ENCODE peak calls at places on chromosomes 11 and 22, in ten cellular contexts. T is neural progenitor cell; H is B cell; Y is neural crest cell; X is CD8-positive, alpha-beta T cell; M is cardiac fibroblast; I is epithelial cell of esophagus; U is PC-3; K is chondrocyte; A is left ventricle myocardium inferior. R is an unnamed sample.

GRCh38 chr22:32534252-32535215 is 59.9 kb downstream of the FBXO7 start:
- DNase-seq in T (no peak), H (no peak), Y (peak), X (no peak), M (no peak), I (no peak), U (no peak), K (no peak), A (peak), R (no peak)

GRCh38 chr11:17638311-17638710 is 81.1 kb upstream of the MYOD1 start:
- DNase-seq in T (no peak), H (no peak), Y (no peak), X (no peak), M (no peak), I (no peak), U (no peak), K (no peak), A (no peak), R (no peak)

GRCh38 chr11:14544611-14545010 is 24.4 kb upstream of the PSMA1 start:
- DNase-seq in T (no peak), H (no peak), Y (no peak), X (no peak), M (peak), I (peak), U (no peak), K (no peak), A (no peak), R (no peak)

GRCh38 chr11:72585762-72586590 is 88.2 kb downstream of the PDE2A start:
- DNase-seq in T (peak), H (peak), Y (peak), X (peak), M (peak), I (peak), U (peak), K (peak), A (peak), R (peak)

GRCh38 chr11:12027844-12028243 is 19.4 kb upstream of the DKK3 start:
- DNase-seq in T (no peak), H (no peak), Y (no peak), X (no peak), M (no peak), I (no peak), U (no peak), K (no peak), A (no peak), R (no peak)

GRCh38 chr11:109731451-109731850 is 309.5 kb downstream of the C11orf87 start:
- DNase-seq in T (no peak), H (no peak), Y (no peak), X (no peak), M (peak), I (no peak), U (no peak), K (no peak), A (no peak), R (no peak)

GRCh38 chr11:24356501-24356900 is 140.4 kb upstream of the LUZP2 start:
- DNase-seq in T (peak), H (no peak), Y (no peak), X (no peak), M (no peak), I (no peak), U (no peak), K (no peak), A (no peak), R (no peak)

GRCh38 chr11:70322653-70323052 is 52.2 kb downstream of the PPFIA1 start:
- DNase-seq in T (peak), H (no peak), Y (no peak), X (no peak), M (no peak), I (no peak), U (no peak), K (no peak), A (no peak), R (no peak)

GRCh38 chr22:24046024-24046423 is 34.9 kb downstream of the CABIN1 start:
- DNase-seq in T (no peak), H (no peak), Y (no peak), X (no peak), M (no peak), I (no peak), U (peak), K (no peak), A (no peak), R (no peak)

GRCh38 chr11:2534131-2534956 is 89.5 kb downstream of the KCNQ1 start:
- DNase-seq in T (no peak), H (no peak), Y (no peak), X (no peak), M (no peak), I (peak), U (peak), K (peak), A (peak), R (no peak)

GRCh38 chr22:20422965-20423635 is 14.5 kb downstream of the SCARF2 start:
- DNase-seq in T (no peak), H (no peak), Y (no peak), X (no peak), M (no peak), I (no peak), U (no peak), K (peak), A (peak), R (no peak)

GRCh38 chr11:2369896-2370295 is 7.2 kb upstream of the CD81 start:
- DNase-seq in T (no peak), H (no peak), Y (no peak), X (no peak), M (no peak), I (no peak), U (no peak), K (peak), A (no peak), R (no peak)

GRCh38 chr22:10961043-10961860 is 4566.7 kb upstream of the OR11H1 start:
- DNase-seq in T (no peak), H (no peak), Y (no peak), X (no peak), M (no peak), I (no peak), U (no peak), K (peak), A (no peak), R (no peak)

GRCh38 chr22:26592368-26593015 is 2.6 kb upstream of the TPST2 start:
- DNase-seq in T (no peak), H (no peak), Y (no peak), X (peak), M (no peak), I (peak), U (no peak), K (peak), A (no peak), R (no peak)

GRCh38 chr22:20523118-20523983 is 15.9 kb downstream of the MED15 start:
- DNase-seq in T (no peak), H (no peak), Y (no peak), X (no peak), M (peak), I (no peak), U (no peak), K (no peak), A (no peak), R (no peak)

GRCh38 chr22:33073989-33074391 is 15.8 kb upstream of the SYN3 start:
- DNase-seq in T (no peak), H (no peak), Y (no peak), X (no peak), M (peak), I (peak), U (peak), K (no peak), A (no peak), R (no peak)

GRCh38 chr11:113249786-113250185 is 64.6 kb upstream of the TTC12 start:
- DNase-seq in T (peak), H (no peak), Y (no peak), X (no peak), M (no peak), I (no peak), U (no peak), K (no peak), A (no peak), R (no peak)

GRCh38 chr11:119764108-119764874 is 35.3 kb upstream of the NECTIN1 start:
- DNase-seq in T (peak), H (no peak), Y (no peak), X (no peak), M (no peak), I (no peak), U (no peak), K (no peak), A (peak), R (no peak)

GRCh38 chr11:13800901-13801300 is 132.4 kb downstream of the FAR1 start:
- DNase-seq in T (no peak), H (no peak), Y (no peak), X (no peak), M (no peak), I (no peak), U (no peak), K (no peak), A (no peak), R (no peak)

GRCh38 chr11:44680982-44681597 is 45.7 kb upstream of the TSPAN18 start:
- DNase-seq in T (no peak), H (no peak), Y (no peak), X (peak), M (no peak), I (peak), U (peak), K (no peak), A (no peak), R (no peak)

GRCh38 chr22:38432264-38432663 is 22.7 kb downstream of the KCNJ4 start:
- DNase-seq in T (no peak), H (no peak), Y (no peak), X (no peak), M (no peak), I (no peak), U (no peak), K (no peak), A (no peak), R (no peak)

GRCh38 chr11:118287006-118287405 is 17.5 kb upstream of the CD3E start:
- DNase-seq in T (no peak), H (no peak), Y (no peak), X (no peak), M (peak), I (peak), U (peak), K (no peak), A (no peak), R (no peak)

GRCh38 chr11:2223153-2223794 is 47.1 kb downstream of the ASCL2 start:
- DNase-seq in T (no peak), H (no peak), Y (no peak), X (no peak), M (no peak), I (no peak), U (no peak), K (no peak), A (no peak), R (no peak)

GRCh38 chr22:31046591-31047226 is 34.4 kb upstream of the SMTN start:
- DNase-seq in T (no peak), H (no peak), Y (peak), X (no peak), M (peak), I (no peak), U (no peak), K (no peak), A (peak), R (no peak)

GRCh38 chr11:59802639-59803176 is 7.9 kb downstream of the MRPL16 start:
- DNase-seq in T (peak), H (peak), Y (peak), X (peak), M (peak), I (peak), U (peak), K (no peak), A (no peak), R (no peak)

GRCh38 chr11:121445071-121445768 is 6.9 kb upstream of the SORL1 start:
- DNase-seq in T (no peak), H (no peak), Y (no peak), X (no peak), M (no peak), I (no peak), U (no peak), K (no peak), A (no peak), R (no peak)

DNA sequence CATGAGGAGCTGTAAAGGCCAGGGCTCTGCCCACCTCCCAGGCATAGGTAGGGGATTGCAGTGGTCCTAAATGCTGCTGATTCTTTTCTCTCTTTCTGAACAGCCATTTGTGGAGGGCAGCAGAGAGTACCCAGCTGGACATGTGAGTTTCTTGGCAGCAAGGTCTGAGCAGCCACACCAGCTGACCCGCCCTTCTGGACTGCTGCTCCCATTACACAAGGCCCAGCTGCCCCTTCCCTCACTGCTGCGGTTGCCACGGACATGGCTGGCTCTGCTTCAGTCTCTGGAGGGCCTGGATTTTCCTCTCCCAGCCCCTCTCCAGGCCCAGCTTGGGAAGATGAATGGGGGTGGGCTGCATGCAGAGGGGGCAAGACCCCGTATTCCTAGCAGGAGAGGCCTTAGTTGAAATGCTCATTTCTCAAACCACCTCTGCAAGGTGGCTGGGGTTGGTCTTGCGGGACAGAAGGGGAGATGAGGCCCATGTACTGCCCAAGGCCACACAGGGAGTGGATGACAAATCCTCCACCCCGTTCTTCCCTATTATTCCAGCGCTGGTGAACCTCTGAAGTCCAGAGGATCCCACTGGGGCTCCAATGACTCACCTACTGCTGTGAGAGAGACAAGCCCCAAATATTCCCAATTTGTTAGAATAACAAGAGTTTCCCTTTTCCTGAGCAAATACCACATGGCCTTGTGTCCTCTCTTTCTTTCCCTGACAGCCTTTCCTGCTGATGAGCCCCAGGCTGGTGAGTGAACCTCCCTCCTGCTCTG is 4.7 kb downstream of the LGALS12 start:
- DNase-seq in T (peak), H (no peak), Y (no peak), X (no peak), M (peak), I (no peak), U (no peak), K (no peak), A (peak), R (no peak)
- TF ChIP-seq CTCF in T (no peak), H (no peak), Y (no peak), X (no peak), M (no peak), I (no peak), U (no peak), K (no peak), A (no peak), R (no peak)

DNA sequence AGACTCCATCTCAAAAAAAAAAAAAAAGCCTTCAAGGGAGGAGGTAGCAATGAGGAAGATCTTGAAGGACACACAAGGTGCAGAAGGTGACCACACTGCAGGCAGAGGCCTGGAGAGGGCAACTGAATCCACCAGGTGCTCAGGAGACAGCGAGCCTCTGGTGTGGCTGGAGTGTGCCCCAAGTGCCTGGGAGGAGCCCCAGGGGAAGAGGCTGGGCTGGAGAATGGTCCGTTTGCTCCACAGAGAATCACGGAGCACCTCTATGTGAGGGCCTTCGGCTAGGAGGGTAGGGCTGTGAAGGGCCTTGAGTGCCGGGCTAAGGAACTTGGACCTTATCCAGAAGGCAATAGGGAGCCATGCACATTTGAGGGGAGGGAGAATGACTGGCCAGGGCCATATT is 50.3 kb downstream of the ARRB1 start:
- DNase-seq in T (no peak), H (no peak), Y (no peak), X (no peak), M (no peak), I (no peak), U (no peak), K (no peak), A (no peak), R (no peak)
- TF ChIP-seq CTCF in T (no peak), H (no peak), Y (no peak), X (no peak), M (no peak), I (no peak), U (no peak), K (no peak), A (no peak), R (no peak)

GRCh38 chr11:86244522-86245368 is at the start of gene EED:
- DNase-seq in T (peak), H (peak), Y (peak), X (peak), M (peak), I (peak), U (peak), K (peak), A (peak), R (peak)
- TF ChIP-seq CTCF in T (no peak), H (no peak), Y (no peak), X (no peak), M (no peak), I (no peak), U (no peak), K (no peak), A (no peak), R (no peak)

GRCh38 chr22:36904260-36904659 is 9.2 kb upstream of the CSF2RB start:
- DNase-seq in T (no peak), H (no peak), Y (no peak), X (no peak), M (no peak), I (no peak), U (no peak), K (no peak), A (no peak), R (no peak)
- TF ChIP-seq CTCF in T (peak), H (no peak), Y (peak), X (no peak), M (no peak), I (peak), U (peak), K (peak), A (no peak), R (no peak)